ENCODE peak calls at places on chromosomes 4 and X, in eight cellular contexts. H, D, Q, S, N, Y, O and Z are unnamed samples.

GRCh38 chr4:40648141-40648540 is 18.5 kb upstream of the RBM47 start:
- DNase-seq in H (no peak), D (no peak), Q (no peak), S (no peak), N (no peak), Y (no peak), O (no peak), Z (no peak)

GRCh38 chr4:150960079-150960478 is 55.0 kb downstream of the LRBA start:
- DNase-seq in H (no peak), D (peak), Q (no peak), S (peak), N (no peak), Y (no peak), O (no peak), Z (peak)

GRCh38 chr4:52958232-52958631 is 96.1 kb downstream of the RASL11B start:
- DNase-seq in H (no peak), D (no peak), Q (no peak), S (no peak), N (no peak), Y (no peak), O (peak), Z (no peak)

GRCh38 chr4:173247316-173247715 is 78.7 kb downstream of the GALNT7 start:
- DNase-seq in H (no peak), D (no peak), Q (no peak), S (no peak), N (no peak), Y (no peak), O (no peak), Z (no peak)

GRCh38 chr4:173990126-173990878 is 293.2 kb downstream of the FBXO8 start:
- DNase-seq in H (peak), D (peak), Q (no peak), S (peak), N (no peak), Y (peak), O (peak), Z (peak)

GRCh38 chr4:176409627-176410026 is 89.9 kb downstream of the SPCS3 start:
- DNase-seq in H (no peak), D (no peak), Q (no peak), S (no peak), N (no peak), Y (no peak), O (peak), Z (no peak)

GRCh38 chrX:154719132-154719675 is 31.7 kb downstream of the GAB3 start:
- DNase-seq in H (no peak), D (no peak), Q (no peak), S (peak), N (no peak), Y (no peak), O (peak), Z (peak)

GRCh38 chr4:35342833-35343232 is 901.5 kb downstream of the ARAP2 start:
- DNase-seq in H (no peak), D (no peak), Q (no peak), S (no peak), N (no peak), Y (no peak), O (no peak), Z (no peak)

GRCh38 chr4:98851806-98852205 is 77.1 kb downstream of the EIF4E start:
- DNase-seq in H (no peak), D (no peak), Q (no peak), S (peak), N (no peak), Y (no peak), O (peak), Z (peak)

GRCh38 chr4:147987252-147987651 is 255.4 kb downstream of the ARHGAP10 start:
- DNase-seq in H (no peak), D (no peak), Q (no peak), S (no peak), N (no peak), Y (no peak), O (no peak), Z (no peak)

GRCh38 chr4:8473198-8473919 is 32.8 kb downstream of the TRMT44 start:
- DNase-seq in H (no peak), D (no peak), Q (no peak), S (no peak), N (no peak), Y (no peak), O (no peak), Z (no peak)

GRCh38 chrX:97389761-97390192 is 506.1 kb downstream of the RPA4 start:
- DNase-seq in H (no peak), D (peak), Q (no peak), S (peak), N (no peak), Y (no peak), O (peak), Z (peak)

GRCh38 chr4:108370291-108370690 is 201.6 kb upstream of the LEF1 start:
- DNase-seq in H (no peak), D (no peak), Q (no peak), S (no peak), N (no peak), Y (no peak), O (no peak), Z (no peak)

GRCh38 chrX:368811-369562 is 17.7 kb downstream of the PPP2R3B start:
- DNase-seq in H (no peak), D (no peak), Q (no peak), S (no peak), N (no peak), Y (peak), O (peak), Z (peak)

GRCh38 chrX:18674417-18674787 is 2.5 kb upstream of the RS1 start:
- DNase-seq in H (no peak), D (no peak), Q (no peak), S (no peak), N (peak), Y (peak), O (no peak), Z (no peak)

GRCh38 chr4:181245326-181245725 is 997.9 kb upstream of the TENM3 start:
- DNase-seq in H (no peak), D (no peak), Q (no peak), S (no peak), N (no peak), Y (no peak), O (no peak), Z (no peak)

GRCh38 chr4:35461931-35462659 is 782.2 kb downstream of the ARAP2 start:
- DNase-seq in H (no peak), D (no peak), Q (no peak), S (no peak), N (no peak), Y (no peak), O (no peak), Z (no peak)

GRCh38 chrX:129360175-129360574 is 163.1 kb downstream of the SMARCA1 start:
- DNase-seq in H (peak), D (peak), Q (no peak), S (peak), N (peak), Y (peak), O (peak), Z (peak)

GRCh38 chrX:13067842-13068241 is 23.4 kb upstream of the FAM9C start:
- DNase-seq in H (no peak), D (no peak), Q (no peak), S (no peak), N (no peak), Y (no peak), O (no peak), Z (no peak)

GRCh38 chr4:74335341-74336019 is 27.2 kb downstream of the EPGN start:
- DNase-seq in H (no peak), D (no peak), Q (no peak), S (no peak), N (no peak), Y (no peak), O (no peak), Z (no peak)

GRCh38 chr4:153137168-153137567 is 67.1 kb upstream of the TRIM2 start:
- DNase-seq in H (no peak), D (peak), Q (no peak), S (peak), N (no peak), Y (no peak), O (peak), Z (peak)

GRCh38 chr4:41977709-41978108 is 3.8 kb upstream of the DCAF4L1 start:
- DNase-seq in H (no peak), D (no peak), Q (no peak), S (peak), N (no peak), Y (no peak), O (no peak), Z (peak)

GRCh38 chrX:147478899-147479298 is 432.8 kb upstream of the FMR1 start:
- DNase-seq in H (no peak), D (no peak), Q (no peak), S (no peak), N (no peak), Y (no peak), O (no peak), Z (no peak)

GRCh38 chrX:12973561-12974216 is 1.2 kb upstream of the TMSB4X start:
- DNase-seq in H (no peak), D (no peak), Q (peak), S (no peak), N (peak), Y (peak), O (no peak), Z (no peak)

GRCh38 chr4:52889778-52890400 is 27.8 kb downstream of the RASL11B start:
- DNase-seq in H (no peak), D (peak), Q (no peak), S (peak), N (no peak), Y (no peak), O (no peak), Z (peak)

GRCh38 chrX:68199062-68199848 is 234.0 kb downstream of the OPHN1 start:
- DNase-seq in H (no peak), D (no peak), Q (no peak), S (peak), N (no peak), Y (no peak), O (no peak), Z (no peak)

GRCh38 chr4:136302566-136302965 is 1229.7 kb downstream of the PCDH18 start:
- DNase-seq in H (no peak), D (no peak), Q (no peak), S (peak), N (no peak), Y (no peak), O (no peak), Z (no peak)

GRCh38 chr4:140109626-140110213 is 44.3 kb downstream of the MAML3 start:
- DNase-seq in H (no peak), D (no peak), Q (no peak), S (no peak), N (no peak), Y (no peak), O (no peak), Z (no peak)

GRCh38 chr4:52028970-52029369 is 8.8 kb upstream of the LRRC66 start:
- DNase-seq in H (no peak), D (peak), Q (no peak), S (peak), N (no peak), Y (no peak), O (peak), Z (peak)

GRCh38 chr4:95085118-95085833 is 327.5 kb downstream of the BMPR1B start:
- DNase-seq in H (peak), D (no peak), Q (no peak), S (peak), N (no peak), Y (no peak), O (no peak), Z (no peak)

GRCh38 chr4:80306255-80306654 is 29.3 kb upstream of the CFAP299 start:
- DNase-seq in H (no peak), D (peak), Q (no peak), S (peak), N (no peak), Y (no peak), O (peak), Z (no peak)

GRCh38 chr4:33067221-33067620 is 2347.1 kb downstream of the PCDH7 start:
- DNase-seq in H (no peak), D (no peak), Q (no peak), S (no peak), N (no peak), Y (no peak), O (no peak), Z (no peak)

GRCh38 chrX:47179221-47179927 is 14.3 kb upstream of the UBA1 start:
- DNase-seq in H (no peak), D (peak), Q (no peak), S (peak), N (no peak), Y (peak), O (peak), Z (peak)

GRCh38 chrX:66017659-66018170 is 22.2 kb downstream of the VSIG4 start:
- DNase-seq in H (no peak), D (no peak), Q (no peak), S (no peak), N (no peak), Y (no peak), O (no peak), Z (no peak)

GRCh38 chr4:25007608-25008007 is 23.1 kb downstream of the LGI2 start:
- DNase-seq in H (no peak), D (no peak), Q (no peak), S (no peak), N (no peak), Y (no peak), O (no peak), Z (no peak)

GRCh38 chr4:1012031-1012739 is 759 bp downstream of the FGFRL1 start:
- DNase-seq in H (no peak), D (peak), Q (no peak), S (no peak), N (no peak), Y (no peak), O (peak), Z (no peak)

GRCh38 chr4:1011022-1011694 is at the start of gene FGFRL1:
- DNase-seq in H (peak), D (peak), Q (peak), S (peak), N (peak), Y (peak), O (peak), Z (peak)

GRCh38 chr4:1008840-1009646 is 2.4 kb upstream of the FGFRL1 start:
- DNase-seq in H (no peak), D (peak), Q (peak), S (no peak), N (no peak), Y (peak), O (no peak), Z (no peak)

GRCh38 chr4:1010522-1011021 is 854 bp upstream of the FGFRL1 start:
- DNase-seq in H (no peak), D (peak), Q (peak), S (peak), N (no peak), Y (no peak), O (peak), Z (peak)

GRCh38 chr4:1009647-1010521 is 1.5 kb upstream of the FGFRL1 start:
- DNase-seq in H (peak), D (peak), Q (peak), S (no peak), N (peak), Y (peak), O (peak), Z (peak)
- TF ChIP-seq CTCF in H (peak), D (no peak), Q (no peak), S (peak), N (peak), Y (peak), O (peak), Z (no peak)

GRCh38 chr4:86114563-86114962 is 245.3 kb downstream of the MAPK10 start:
- DNase-seq in H (no peak), D (no peak), Q (no peak), S (no peak), N (no peak), Y (no peak), O (no peak), Z (no peak)

GRCh38 chr4:86118696-86119095 is 241.2 kb downstream of the MAPK10 start:
- DNase-seq in H (no peak), D (no peak), Q (no peak), S (no peak), N (no peak), Y (no peak), O (no peak), Z (peak)

GRCh38 chr4:86117781-86118302 is 242.0 kb downstream of the MAPK10 start:
- DNase-seq in H (no peak), D (no peak), Q (no peak), S (peak), N (no peak), Y (no peak), O (peak), Z (peak)
- TF ChIP-seq CTCF in H (no peak), D (no peak), Q (no peak), S (no peak), N (no peak), Y (no peak), O (no peak), Z (no peak)

DNA sequence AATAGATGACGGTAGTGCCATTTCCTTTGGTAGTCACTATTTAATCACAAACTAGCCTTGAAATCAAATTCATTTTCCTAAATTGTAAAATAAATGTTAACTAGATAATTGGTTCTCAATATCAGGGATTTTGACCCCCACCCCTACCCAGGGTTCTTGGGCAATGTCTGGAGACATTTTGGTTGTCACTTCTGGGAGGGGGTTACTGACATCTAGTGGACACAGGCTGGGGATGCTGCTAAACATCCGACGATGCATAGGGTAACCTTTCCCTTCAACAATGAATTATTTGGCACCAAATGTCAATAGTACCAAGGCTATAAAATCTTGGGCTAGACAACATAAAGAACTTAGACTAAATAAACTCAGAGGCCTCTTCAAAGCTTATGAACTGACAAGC is 285.8 kb upstream of the TRPC5 start:
- DNase-seq in H (peak), D (no peak), Q (no peak), S (no peak), N (no peak), Y (no peak), O (no peak), Z (no peak)
- TF ChIP-seq CTCF in H (no peak), D (no peak), Q (peak), S (no peak), N (no peak), Y (no peak), O (peak), Z (no peak)

GRCh38 chr4:110630621-110631402 is 7.9 kb upstream of the PITX2 start:
- DNase-seq in H (peak), D (no peak), Q (no peak), S (no peak), N (no peak), Y (no peak), O (no peak), Z (no peak)

GRCh38 chr4:110632506-110633357 is 9.9 kb upstream of the PITX2 start:
- DNase-seq in H (peak), D (no peak), Q (no peak), S (no peak), N (no peak), Y (no peak), O (no peak), Z (no peak)

GRCh38 chr4:110629780-110630500 is 7.1 kb upstream of the PITX2 start:
- DNase-seq in H (no peak), D (no peak), Q (no peak), S (no peak), N (no peak), Y (no peak), O (no peak), Z (no peak)

GRCh38 chr4:110633358-110634319 is 10.8 kb upstream of the PITX2 start:
- DNase-seq in H (peak), D (no peak), Q (no peak), S (no peak), N (no peak), Y (no peak), O (no peak), Z (no peak)

DNA sequence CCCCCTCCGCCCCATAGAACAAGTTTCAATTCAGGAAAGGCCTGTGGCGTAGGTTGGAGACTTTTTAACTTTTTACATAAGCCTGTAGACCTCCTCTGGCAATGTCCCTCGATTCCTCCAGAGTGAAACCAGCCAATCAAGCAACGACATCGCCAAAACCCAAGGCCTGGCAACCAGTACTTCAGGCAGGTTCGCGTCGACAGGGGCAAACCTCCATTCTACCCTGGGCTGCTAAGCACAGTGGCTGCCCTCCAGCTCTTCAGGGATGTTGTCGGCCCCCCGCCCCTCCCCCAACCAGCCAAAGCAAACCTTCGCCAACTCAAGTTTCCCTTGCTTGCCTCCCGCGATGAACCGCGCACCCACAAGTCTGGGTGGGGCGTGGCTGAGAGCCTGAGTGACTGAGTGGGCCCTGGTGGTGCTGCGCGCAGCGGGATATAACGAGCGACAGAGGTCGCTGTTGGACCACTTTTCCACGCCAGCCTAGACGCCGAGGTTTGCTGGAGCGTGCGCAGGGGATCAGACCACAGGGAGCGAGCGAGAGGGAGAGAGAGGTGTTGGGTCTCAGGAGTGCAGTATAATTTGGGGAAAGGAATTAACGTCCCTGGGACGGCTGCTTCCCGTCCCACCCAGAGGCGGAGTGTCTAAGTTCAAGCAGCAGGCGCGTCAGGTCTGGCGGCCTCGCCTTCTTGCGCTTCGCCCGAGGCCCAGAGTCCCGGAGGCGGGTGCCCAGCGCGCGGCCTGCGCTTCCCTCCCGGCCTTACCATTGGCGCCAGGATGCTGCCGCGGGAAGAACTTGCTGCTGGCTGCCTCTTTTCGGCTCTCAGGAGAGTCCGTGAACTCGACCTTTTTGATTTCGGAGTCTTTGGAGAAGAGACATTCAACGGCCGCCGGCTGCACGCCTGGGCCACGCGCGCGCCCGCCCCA is 9.0 kb upstream of the PITX2 start:
- DNase-seq in H (peak), D (peak), Q (peak), S (peak), N (peak), Y (peak), O (peak), Z (peak)
- TF ChIP-seq CTCF in H (peak), D (peak), Q (peak), S (peak), N (peak), Y (peak), O (peak), Z (peak)